ENCODE peak calls at places on chromosomes 13 and 19, in six cellular contexts. One of them, this sample, is unnamed.

GRCh38 chr13:40664100-40665060 is 2.1 kb downstream of the FOXO1 start:
- DNase-seq in astrocyte of the spinal cord: peak
- DNase-seq in GM23248: peak
- DNase-seq in lower lobe of right lung: peak
- DNase-seq in thoracic aorta: peak
- DNase-seq in kidney epithelial cell: no peak
- DNase-seq in this sample: peak

GRCh38 chr13:113548171-113548641 is 36.3 kb upstream of the TFDP1 start:
- DNase-seq in lower lobe of right lung: peak
- DNase-seq in GM23248: no peak
- DNase-seq in astrocyte of the spinal cord: peak
- DNase-seq in thoracic aorta: no peak
- DNase-seq in kidney epithelial cell: no peak
- DNase-seq in this sample: peak

GRCh38 chr13:40485611-40486517 is 180.6 kb downstream of the FOXO1 start:
- DNase-seq in kidney epithelial cell: no peak
- DNase-seq in thoracic aorta: no peak
- DNase-seq in lower lobe of right lung: no peak
- DNase-seq in GM23248: no peak
- DNase-seq in astrocyte of the spinal cord: no peak
- DNase-seq in this sample: no peak

GRCh38 chr13:28754698-28755545 is 36.2 kb upstream of the SLC46A3 start:
- DNase-seq in kidney epithelial cell: no peak
- DNase-seq in astrocyte of the spinal cord: peak
- DNase-seq in GM23248: peak
- DNase-seq in thoracic aorta: no peak
- DNase-seq in lower lobe of right lung: no peak
- DNase-seq in this sample: no peak

GRCh38 chr13:99916366-99917103 is 55.0 kb downstream of the ZIC5 start:
- DNase-seq in thoracic aorta: no peak
- DNase-seq in lower lobe of right lung: no peak
- DNase-seq in kidney epithelial cell: no peak
- DNase-seq in GM23248: peak
- DNase-seq in astrocyte of the spinal cord: peak
- DNase-seq in this sample: no peak

GRCh38 chr13:99086149-99086868 is 108.4 kb upstream of the DOCK9 start:
- DNase-seq in astrocyte of the spinal cord: peak
- DNase-seq in thoracic aorta: no peak
- DNase-seq in lower lobe of right lung: peak
- DNase-seq in GM23248: peak
- DNase-seq in kidney epithelial cell: no peak
- DNase-seq in this sample: peak

GRCh38 chr19:40597329-40597838 is 3.8 kb upstream of the LTBP4 start:
- DNase-seq in lower lobe of right lung: no peak
- DNase-seq in kidney epithelial cell: no peak
- DNase-seq in thoracic aorta: no peak
- DNase-seq in GM23248: no peak
- DNase-seq in astrocyte of the spinal cord: no peak
- DNase-seq in this sample: no peak

GRCh38 chr13:43251967-43252366 is 228.6 kb downstream of the DNAJC15 start:
- DNase-seq in GM23248: no peak
- DNase-seq in thoracic aorta: no peak
- DNase-seq in lower lobe of right lung: no peak
- DNase-seq in kidney epithelial cell: no peak
- DNase-seq in astrocyte of the spinal cord: no peak
- DNase-seq in this sample: no peak

GRCh38 chr13:39144941-39145533 is 106.8 kb downstream of the NHLRC3 start:
- DNase-seq in thoracic aorta: no peak
- DNase-seq in astrocyte of the spinal cord: peak
- DNase-seq in GM23248: peak
- DNase-seq in kidney epithelial cell: peak
- DNase-seq in lower lobe of right lung: no peak
- DNase-seq in this sample: peak

GRCh38 chr13:46165485-46166220 is 16.3 kb downstream of the LCP1 start:
- DNase-seq in astrocyte of the spinal cord: peak
- DNase-seq in thoracic aorta: no peak
- DNase-seq in GM23248: no peak
- DNase-seq in kidney epithelial cell: peak
- DNase-seq in lower lobe of right lung: no peak
- DNase-seq in this sample: no peak

GRCh38 chr19:32824906-32825608 is 44.5 kb downstream of the SLC7A9 start:
- DNase-seq in GM23248: no peak
- DNase-seq in thoracic aorta: no peak
- DNase-seq in lower lobe of right lung: no peak
- DNase-seq in kidney epithelial cell: no peak
- DNase-seq in astrocyte of the spinal cord: no peak
- DNase-seq in this sample: no peak

GRCh38 chr19:40691421-40692211 is 1.2 kb upstream of the NUMBL start:
- DNase-seq in kidney epithelial cell: no peak
- DNase-seq in astrocyte of the spinal cord: no peak
- DNase-seq in thoracic aorta: no peak
- DNase-seq in GM23248: peak
- DNase-seq in lower lobe of right lung: no peak
- DNase-seq in this sample: no peak

GRCh38 chr13:47109028-47109427 is 212.2 kb upstream of the HTR2A start:
- DNase-seq in astrocyte of the spinal cord: no peak
- DNase-seq in lower lobe of right lung: no peak
- DNase-seq in GM23248: no peak
- DNase-seq in thoracic aorta: no peak
- DNase-seq in kidney epithelial cell: no peak
- DNase-seq in this sample: no peak

GRCh38 chr13:52738719-52739467 is 727 bp downstream of the CNMD start:
- DNase-seq in kidney epithelial cell: no peak
- DNase-seq in astrocyte of the spinal cord: no peak
- DNase-seq in GM23248: peak
- DNase-seq in lower lobe of right lung: no peak
- DNase-seq in thoracic aorta: no peak
- DNase-seq in this sample: no peak

GRCh38 chr13:30577381-30577780 is 40.3 kb upstream of the USPL1 start:
- DNase-seq in astrocyte of the spinal cord: peak
- DNase-seq in kidney epithelial cell: peak
- DNase-seq in GM23248: peak
- DNase-seq in lower lobe of right lung: no peak
- DNase-seq in thoracic aorta: no peak
- DNase-seq in this sample: no peak

GRCh38 chr13:46586766-46587509 is 34.0 kb downstream of the LRCH1 start:
- DNase-seq in astrocyte of the spinal cord: no peak
- DNase-seq in thoracic aorta: no peak
- DNase-seq in kidney epithelial cell: no peak
- DNase-seq in lower lobe of right lung: no peak
- DNase-seq in GM23248: peak
- DNase-seq in this sample: no peak

GRCh38 chr19:43777163-43777700 is 3.5 kb downstream of the KCNN4 start:
- DNase-seq in astrocyte of the spinal cord: peak
- DNase-seq in GM23248: peak
- DNase-seq in thoracic aorta: no peak
- DNase-seq in lower lobe of right lung: no peak
- DNase-seq in kidney epithelial cell: no peak
- DNase-seq in this sample: no peak

GRCh38 chr13:33110386-33110712 is 94.1 kb downstream of the KL start:
- DNase-seq in thoracic aorta: no peak
- DNase-seq in GM23248: no peak
- DNase-seq in lower lobe of right lung: no peak
- DNase-seq in kidney epithelial cell: no peak
- DNase-seq in astrocyte of the spinal cord: no peak
- DNase-seq in this sample: no peak

GRCh38 chr13:95921485-95921884 is 131.7 kb downstream of the UGGT2 start:
- DNase-seq in lower lobe of right lung: no peak
- DNase-seq in astrocyte of the spinal cord: peak
- DNase-seq in GM23248: peak
- DNase-seq in thoracic aorta: no peak
- DNase-seq in kidney epithelial cell: no peak
- DNase-seq in this sample: no peak

GRCh38 chr19:51690359-51691121 is 2.6 kb upstream of the SPACA6 start:
- DNase-seq in kidney epithelial cell: no peak
- DNase-seq in GM23248: peak
- DNase-seq in astrocyte of the spinal cord: peak
- DNase-seq in lower lobe of right lung: peak
- DNase-seq in thoracic aorta: no peak
- DNase-seq in this sample: peak

GRCh38 chr13:21048901-21049655 is 12.3 kb downstream of the LATS2 start:
- DNase-seq in kidney epithelial cell: no peak
- DNase-seq in lower lobe of right lung: no peak
- DNase-seq in thoracic aorta: no peak
- DNase-seq in astrocyte of the spinal cord: no peak
- DNase-seq in GM23248: no peak
- DNase-seq in this sample: no peak

GRCh38 chr13:76813874-76814273 is 72.3 kb downstream of the KCTD12 start:
- DNase-seq in thoracic aorta: no peak
- DNase-seq in lower lobe of right lung: no peak
- DNase-seq in astrocyte of the spinal cord: no peak
- DNase-seq in kidney epithelial cell: no peak
- DNase-seq in GM23248: no peak
- DNase-seq in this sample: no peak

GRCh38 chr13:28370448-28370847 is 124.5 kb downstream of the FLT1 start:
- DNase-seq in kidney epithelial cell: no peak
- DNase-seq in astrocyte of the spinal cord: no peak
- DNase-seq in GM23248: no peak
- DNase-seq in lower lobe of right lung: no peak
- DNase-seq in thoracic aorta: no peak
- DNase-seq in this sample: no peak

GRCh38 chr13:102903659-102904407 is 58.0 kb downstream of the ERCC5 start:
- DNase-seq in astrocyte of the spinal cord: peak
- DNase-seq in thoracic aorta: no peak
- DNase-seq in GM23248: peak
- DNase-seq in kidney epithelial cell: no peak
- DNase-seq in lower lobe of right lung: no peak
- DNase-seq in this sample: no peak

GRCh38 chr19:6613711-6614110 is 22.8 kb upstream of the CD70 start:
- DNase-seq in astrocyte of the spinal cord: no peak
- DNase-seq in GM23248: peak
- DNase-seq in kidney epithelial cell: no peak
- DNase-seq in thoracic aorta: no peak
- DNase-seq in lower lobe of right lung: no peak
- DNase-seq in this sample: no peak

GRCh38 chr19:3357731-3358391 is 8.5 kb upstream of the NFIC start:
- DNase-seq in astrocyte of the spinal cord: no peak
- DNase-seq in kidney epithelial cell: no peak
- DNase-seq in GM23248: peak
- DNase-seq in thoracic aorta: no peak
- DNase-seq in lower lobe of right lung: no peak
- DNase-seq in this sample: no peak

GRCh38 chr19:42496551-42497133 is 31.6 kb downstream of the CEACAM1 start:
- DNase-seq in GM23248: no peak
- DNase-seq in kidney epithelial cell: no peak
- DNase-seq in lower lobe of right lung: no peak
- DNase-seq in astrocyte of the spinal cord: no peak
- DNase-seq in thoracic aorta: no peak
- DNase-seq in this sample: no peak

GRCh38 chr13:50518131-50518530 is 325.4 kb downstream of the DLEU7 start:
- DNase-seq in astrocyte of the spinal cord: peak
- DNase-seq in thoracic aorta: no peak
- DNase-seq in GM23248: peak
- DNase-seq in kidney epithelial cell: no peak
- DNase-seq in lower lobe of right lung: no peak
- DNase-seq in this sample: no peak
- H3K4me3 ChIP-seq in astrocyte of the spinal cord: no peak
- H3K4me3 ChIP-seq in thoracic aorta: no peak
- H3K4me3 ChIP-seq in GM23248: no peak
- H3K4me3 ChIP-seq in kidney epithelial cell: no peak
- H3K4me3 ChIP-seq in lower lobe of right lung: no peak
- H3K4me3 ChIP-seq in this sample: no peak

GRCh38 chr13:91400094-91400462 is 1.7 kb downstream of the GPC5 start:
- DNase-seq in kidney epithelial cell: no peak
- DNase-seq in lower lobe of right lung: no peak
- DNase-seq in thoracic aorta: no peak
- DNase-seq in astrocyte of the spinal cord: no peak
- DNase-seq in GM23248: no peak
- DNase-seq in this sample: no peak

GRCh38 chr13:91397595-91397994 is 826 bp upstream of the GPC5 start:
- DNase-seq in lower lobe of right lung: no peak
- DNase-seq in thoracic aorta: no peak
- DNase-seq in astrocyte of the spinal cord: no peak
- DNase-seq in GM23248: no peak
- DNase-seq in kidney epithelial cell: no peak
- DNase-seq in this sample: no peak

GRCh38 chr13:91398413-91399188 is at the start of gene GPC5:
- DNase-seq in GM23248: peak
- DNase-seq in lower lobe of right lung: peak
- DNase-seq in thoracic aorta: peak
- DNase-seq in kidney epithelial cell: peak
- DNase-seq in astrocyte of the spinal cord: peak
- DNase-seq in this sample: peak

GRCh38 chr13:91401916-91402315 is 3.5 kb downstream of the GPC5 start:
- DNase-seq in astrocyte of the spinal cord: no peak
- DNase-seq in kidney epithelial cell: no peak
- DNase-seq in thoracic aorta: no peak
- DNase-seq in lower lobe of right lung: no peak
- DNase-seq in GM23248: no peak
- DNase-seq in this sample: no peak

DNA sequence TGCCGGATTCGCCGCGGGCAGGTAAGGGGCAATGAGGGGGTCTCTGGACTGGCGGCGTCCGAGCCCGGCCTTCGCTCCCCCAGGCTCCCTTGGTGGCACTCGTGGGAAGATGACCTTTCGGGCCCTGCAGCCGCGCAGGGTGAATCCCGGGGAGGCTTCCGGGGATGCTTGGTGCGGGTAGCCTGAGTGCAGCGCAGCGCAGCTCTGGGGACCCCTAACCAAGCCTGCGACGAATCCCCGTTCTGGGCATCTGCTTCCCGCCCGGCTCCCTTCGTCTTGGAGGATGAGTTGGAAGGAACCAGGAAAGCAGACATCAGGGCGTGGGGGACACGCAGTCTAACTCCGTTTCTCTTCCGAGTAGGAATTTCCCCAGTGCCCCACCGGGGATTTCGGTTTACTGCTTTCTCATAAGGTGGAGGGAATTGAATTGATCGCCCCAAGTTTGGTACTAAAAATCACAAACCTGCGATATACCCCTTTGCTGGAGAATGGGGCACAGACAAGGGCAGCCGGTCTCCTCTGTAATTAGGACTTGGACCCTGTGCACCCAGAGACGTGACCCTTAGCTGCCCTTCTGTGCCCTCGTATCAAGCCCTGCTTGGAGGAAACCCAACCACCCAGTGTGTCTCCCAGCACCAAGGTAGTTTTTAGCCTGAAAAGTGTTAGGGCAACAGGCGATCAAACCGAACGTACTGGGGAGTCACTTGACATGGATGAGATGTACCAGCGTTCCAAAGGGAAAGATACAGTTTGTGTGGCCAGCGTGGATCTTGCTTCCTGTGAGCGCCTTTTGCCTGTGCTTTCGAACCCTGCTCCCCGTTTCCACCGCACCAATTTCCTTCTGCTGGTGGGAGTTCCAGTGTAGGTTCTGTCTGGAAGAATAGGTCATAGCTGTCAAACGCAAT is 1.0 kb downstream of the GPC5 start:
- DNase-seq in GM23248: no peak
- DNase-seq in lower lobe of right lung: no peak
- DNase-seq in thoracic aorta: no peak
- DNase-seq in astrocyte of the spinal cord: no peak
- DNase-seq in kidney epithelial cell: no peak
- DNase-seq in this sample: no peak
- H3K4me3 ChIP-seq in GM23248: no peak
- H3K4me3 ChIP-seq in lower lobe of right lung: peak
- H3K4me3 ChIP-seq in thoracic aorta: peak
- H3K4me3 ChIP-seq in astrocyte of the spinal cord: peak
- H3K4me3 ChIP-seq in kidney epithelial cell: peak
- H3K4me3 ChIP-seq in this sample: peak

GRCh38 chr13:27034678-27035111 is 136.9 kb downstream of the USP12 start:
- DNase-seq in astrocyte of the spinal cord: no peak
- DNase-seq in GM23248: peak
- DNase-seq in lower lobe of right lung: no peak
- DNase-seq in kidney epithelial cell: no peak
- DNase-seq in thoracic aorta: no peak
- DNase-seq in this sample: no peak
- H3K4me3 ChIP-seq in astrocyte of the spinal cord: peak
- H3K4me3 ChIP-seq in GM23248: peak
- H3K4me3 ChIP-seq in lower lobe of right lung: peak
- H3K4me3 ChIP-seq in kidney epithelial cell: no peak
- H3K4me3 ChIP-seq in thoracic aorta: peak
- H3K4me3 ChIP-seq in this sample: no peak

GRCh38 chr19:8150178-8150865 is 930 bp upstream of the FBN3 start:
- DNase-seq in astrocyte of the spinal cord: no peak
- DNase-seq in kidney epithelial cell: no peak
- DNase-seq in thoracic aorta: no peak
- DNase-seq in lower lobe of right lung: no peak
- DNase-seq in GM23248: no peak
- DNase-seq in this sample: no peak
- H3K4me3 ChIP-seq in astrocyte of the spinal cord: no peak
- H3K4me3 ChIP-seq in kidney epithelial cell: no peak
- H3K4me3 ChIP-seq in thoracic aorta: no peak
- H3K4me3 ChIP-seq in lower lobe of right lung: no peak
- H3K4me3 ChIP-seq in GM23248: no peak
- H3K4me3 ChIP-seq in this sample: no peak

This sample was measured in ascending aorta.